ENCODE peak calls at places on chromosome X, in six cellular contexts. X is RCC 7860; G is stimulated activated CD4-positive, alpha-beta T cell treated with anti-CD3 and anti-CD28 coated beads, Interleukin-4, amount 100 ng/mL, for 24 hours; E is Calu3; Z is HCEC 1CT; R is sigmoid colon. M is an unnamed sample.

GRCh38 chrX:1534321-1535168 is 2.4 kb downstream of the P2RY8 start:
- DNase-seq in X (no peak), G (peak; percentile 45), E (no peak), Z (no peak), R (no peak), M (no peak)

GRCh38 chrX:33252306-33252825 is 41.0 kb upstream of the DMD start:
- DNase-seq in X (no peak), G (no peak), E (peak; percentile 8), Z (peak; percentile 9), R (no peak), M (no peak)

GRCh38 chrX:24398766-24399165 is 38.3 kb downstream of the SUPT20HL1 start:
- DNase-seq in X (no peak), G (no peak), E (no peak), Z (no peak), R (no peak), M (no peak)

GRCh38 chrX:3262906-3263305 is 83.5 kb downstream of the MXRA5 start:
- DNase-seq in X (peak; percentile 71), G (no peak), E (peak; percentile 30), Z (peak; percentile 76), R (no peak), M (peak; percentile 83)

GRCh38 chrX:34764842-34765241 is 107.8 kb upstream of the TMEM47 start:
- DNase-seq in X (no peak), G (no peak), E (no peak), Z (no peak), R (no peak), M (no peak)

GRCh38 chrX:71053217-71053621 is 14.9 kb downstream of the SNX12 start:
- DNase-seq in X (no peak), G (no peak), E (peak; percentile 61), Z (no peak), R (no peak), M (no peak)

GRCh38 chrX:136028383-136028984 is 43.2 kb downstream of the SLC9A6 start:
- DNase-seq in X (peak; percentile 37), G (no peak), E (peak; percentile 2), Z (peak; percentile 39), R (no peak), M (peak; percentile 60)

GRCh38 chrX:149630681-149631292 is 805 bp downstream of the TMEM185A start:
- DNase-seq in X (peak; percentile 32), G (no peak), E (peak; percentile 12), Z (peak; percentile 23), R (no peak), M (peak; percentile 52)

GRCh38 chrX:119325456-119325855 is 73.7 kb upstream of the SLC25A43 start:
- DNase-seq in X (no peak), G (no peak), E (no peak), Z (no peak), R (no peak), M (peak; percentile 0)

GRCh38 chrX:131728295-131729145 is 184.6 kb downstream of the OR13H1 start:
- DNase-seq in X (no peak), G (no peak), E (no peak), Z (no peak), R (peak; percentile 91), M (no peak)

GRCh38 chrX:146278381-146278780 is 460.8 kb downstream of the SLITRK2 start:
- DNase-seq in X (no peak), G (no peak), E (no peak), Z (no peak), R (no peak), M (no peak)

GRCh38 chrX:77949840-77950239 is 19.6 kb downstream of the PGAM4 start:
- DNase-seq in X (no peak), G (no peak), E (no peak), Z (no peak), R (no peak), M (no peak)

GRCh38 chrX:71632923-71633657 is 14.8 kb upstream of the CXCR3 start:
- DNase-seq in X (no peak), G (no peak), E (no peak), Z (no peak), R (no peak), M (no peak)

GRCh38 chrX:27598312-27598711 is 8.2 kb downstream of the DCAF8L2 start:
- DNase-seq in X (no peak), G (no peak), E (peak; percentile 34), Z (no peak), R (no peak), M (no peak)

GRCh38 chrX:46759645-46759974 is 692 bp upstream of the SLC9A7 start:
- DNase-seq in X (no peak), G (no peak), E (no peak), Z (no peak), R (no peak), M (peak; percentile 2)